ENCODE peak calls at places on chromosomes 6 and 20, in ten cellular contexts. W is GM12892, E is fibroblast of gingiva, S is NCI-H510A treated with DMSO at 0.1 percent for 48 hours, G is gastrocnemius medialis, V is ACHN, X is islet precursor cell, Y is kidney tubule cell, A is midbrain, K is A172. N is an unnamed sample.

GRCh38 chr6:70956191-70956450 is 739 bp downstream of the B3GAT2 start:
- DNase-seq in W (no peak), E (no peak), S (no peak), G (no peak), V (no peak), X (no peak), Y (no peak), A (no peak), K (no peak), N (no peak)

GRCh38 chr6:43491750-43492661 is 14.6 kb downstream of the TJAP1 start:
- DNase-seq in W (no peak), E (peak), S (peak), G (peak), V (peak), X (no peak), Y (peak), A (peak), K (peak), N (peak)

GRCh38 chr20:34562643-34563042 is 4.1 kb downstream of the MAP1LC3A start:
- DNase-seq in W (no peak), E (no peak), S (peak), G (no peak), V (peak), X (no peak), Y (peak), A (no peak), K (peak), N (no peak)

GRCh38 chr20:24862186-24862585 is 86.9 kb upstream of the CST7 start:
- DNase-seq in W (no peak), E (no peak), S (no peak), G (no peak), V (no peak), X (no peak), Y (no peak), A (no peak), K (no peak), N (no peak)

GRCh38 chr6:156563710-156564109 is 213.5 kb upstream of the ARID1B start:
- DNase-seq in W (no peak), E (no peak), S (peak), G (no peak), V (no peak), X (no peak), Y (no peak), A (no peak), K (no peak), N (no peak)

GRCh38 chr20:7959484-7959883 is 19.2 kb upstream of the HAO1 start:
- DNase-seq in W (no peak), E (no peak), S (no peak), G (no peak), V (no peak), X (no peak), Y (no peak), A (no peak), K (no peak), N (no peak)

GRCh38 chr20:9070304-9070703 is 1.4 kb downstream of the PLCB4 start:
- DNase-seq in W (no peak), E (no peak), S (no peak), G (no peak), V (peak), X (no peak), Y (peak), A (no peak), K (no peak), N (no peak)

GRCh38 chr6:73669005-73669404 is 15.2 kb upstream of the SLC17A5 start:
- DNase-seq in W (no peak), E (no peak), S (no peak), G (no peak), V (no peak), X (no peak), Y (no peak), A (no peak), K (no peak), N (no peak)

GRCh38 chr6:55704421-55704820 is 125.4 kb upstream of the HMGCLL1 start:
- DNase-seq in W (no peak), E (no peak), S (no peak), G (no peak), V (no peak), X (no peak), Y (peak), A (no peak), K (peak), N (no peak)

GRCh38 chr6:33116881-33117711 is 41.3 kb downstream of the HLA-DPB1 start:
- DNase-seq in W (no peak), E (no peak), S (no peak), G (no peak), V (no peak), X (peak), Y (no peak), A (no peak), K (no peak), N (no peak)

GRCh38 chr6:161151059-161151645 is 122.7 kb downstream of the AGPAT4 start:
- DNase-seq in W (no peak), E (no peak), S (no peak), G (no peak), V (no peak), X (no peak), Y (no peak), A (no peak), K (no peak), N (no peak)

GRCh38 chr20:58349586-58349985 is 39.4 kb upstream of the VAPB start:
- DNase-seq in W (no peak), E (peak), S (no peak), G (no peak), V (peak), X (no peak), Y (peak), A (no peak), K (peak), N (no peak)

GRCh38 chr20:8151371-8151770 is 19.3 kb downstream of the PLCB1 start:
- DNase-seq in W (no peak), E (no peak), S (peak), G (no peak), V (no peak), X (no peak), Y (no peak), A (no peak), K (no peak), N (no peak)

GRCh38 chr6:4028051-4028450 is 50.9 kb downstream of the FAM217A start:
- DNase-seq in W (no peak), E (no peak), S (no peak), G (no peak), V (no peak), X (no peak), Y (no peak), A (no peak), K (no peak), N (no peak)

GRCh38 chr6:145025488-145025887 is 709.8 kb downstream of the EPM2A start:
- DNase-seq in W (no peak), E (peak), S (no peak), G (no peak), V (no peak), X (no peak), Y (no peak), A (no peak), K (no peak), N (no peak)

GRCh38 chr6:32154514-32155161 is 697 bp downstream of the PPT2 start:
- DNase-seq in W (peak), E (peak), S (peak), G (peak), V (peak), X (peak), Y (peak), A (peak), K (peak), N (no peak)

GRCh38 chr6:37049990-37050853 is 44.8 kb downstream of the FGD2 start:
- DNase-seq in W (peak), E (no peak), S (no peak), G (peak), V (no peak), X (no peak), Y (no peak), A (peak), K (no peak), N (peak)

GRCh38 chr6:165573671-165574070 is 89.4 kb downstream of the PDE10A start:
- DNase-seq in W (no peak), E (no peak), S (no peak), G (no peak), V (peak), X (no peak), Y (peak), A (peak), K (peak), N (no peak)

GRCh38 chr6:151240861-151241642 is 1.3 kb downstream of the AKAP12 start:
- DNase-seq in W (peak), E (peak), S (peak), G (peak), V (peak), X (peak), Y (peak), A (peak), K (peak), N (no peak)

GRCh38 chr20:3973705-3974104 is 41.7 kb downstream of the RNF24 start:
- DNase-seq in W (no peak), E (no peak), S (no peak), G (no peak), V (no peak), X (no peak), Y (no peak), A (no peak), K (no peak), N (no peak)

GRCh38 chr6:123804771-123805540 is 1.3 kb downstream of the NKAIN2 start:
- DNase-seq in W (no peak), E (no peak), S (no peak), G (no peak), V (no peak), X (no peak), Y (no peak), A (peak), K (no peak), N (no peak)

GRCh38 chr6:29763491-29764289 is 40.5 kb downstream of the HLA-F start:
- DNase-seq in W (no peak), E (peak), S (no peak), G (no peak), V (peak), X (peak), Y (peak), A (no peak), K (peak), N (no peak)

N was measured in C1 segment of cervical spinal cord.